ENCODE peak calls at places on chromosomes 12 and 14, in five cellular contexts. One of them, this sample, is unnamed.

GRCh38 chr14:73786632-73786941 is 65.0 kb upstream of the PTGR2 start:
- DNase-seq in activated CD4-positive, alpha-beta T cell treated with anti-CD3 and anti-CD28 coated beads, Interleukin-2, amount 50 U/mL, for 24 hours: no peak
- DNase-seq in nucleus accumbens: no peak
- DNase-seq in ureter: no peak
- DNase-seq in NCI-H2029: no peak
- DNase-seq in this sample: no peak

GRCh38 chr14:65290830-65291229 is 121.7 kb upstream of the FUT8 start:
- DNase-seq in activated CD4-positive, alpha-beta T cell treated with anti-CD3 and anti-CD28 coated beads, Interleukin-2, amount 50 U/mL, for 24 hours: no peak
- DNase-seq in nucleus accumbens: no peak
- DNase-seq in ureter: no peak
- DNase-seq in NCI-H2029: no peak
- DNase-seq in this sample: no peak

GRCh38 chr14:76194327-76194726 is 42.6 kb downstream of the GPATCH2L start:
- DNase-seq in activated CD4-positive, alpha-beta T cell treated with anti-CD3 and anti-CD28 coated beads, Interleukin-2, amount 50 U/mL, for 24 hours: no peak
- DNase-seq in nucleus accumbens: no peak
- DNase-seq in ureter: no peak
- DNase-seq in NCI-H2029: no peak
- DNase-seq in this sample: no peak

GRCh38 chr14:56131865-56132830 is 13.9 kb downstream of the PELI2 start:
- DNase-seq in activated CD4-positive, alpha-beta T cell treated with anti-CD3 and anti-CD28 coated beads, Interleukin-2, amount 50 U/mL, for 24 hours: no peak
- DNase-seq in nucleus accumbens: no peak
- DNase-seq in ureter: no peak
- DNase-seq in NCI-H2029: peak
- DNase-seq in this sample: no peak

GRCh38 chr12:52822771-52823510 is 9.0 kb upstream of the KRT4 start:
- DNase-seq in activated CD4-positive, alpha-beta T cell treated with anti-CD3 and anti-CD28 coated beads, Interleukin-2, amount 50 U/mL, for 24 hours: no peak
- DNase-seq in nucleus accumbens: no peak
- DNase-seq in ureter: no peak
- DNase-seq in NCI-H2029: no peak
- DNase-seq in this sample: no peak

GRCh38 chr14:96162741-96163140 is 41.9 kb upstream of the BDKRB2 start:
- DNase-seq in activated CD4-positive, alpha-beta T cell treated with anti-CD3 and anti-CD28 coated beads, Interleukin-2, amount 50 U/mL, for 24 hours: no peak
- DNase-seq in nucleus accumbens: no peak
- DNase-seq in ureter: peak
- DNase-seq in NCI-H2029: no peak
- DNase-seq in this sample: no peak

GRCh38 chr14:95069018-95069417 is 88.3 kb downstream of the DICER1 start:
- DNase-seq in activated CD4-positive, alpha-beta T cell treated with anti-CD3 and anti-CD28 coated beads, Interleukin-2, amount 50 U/mL, for 24 hours: no peak
- DNase-seq in nucleus accumbens: no peak
- DNase-seq in ureter: no peak
- DNase-seq in NCI-H2029: no peak
- DNase-seq in this sample: no peak

GRCh38 chr12:94832780-94833760 is 170.4 kb downstream of the NDUFA12 start:
- DNase-seq in activated CD4-positive, alpha-beta T cell treated with anti-CD3 and anti-CD28 coated beads, Interleukin-2, amount 50 U/mL, for 24 hours: no peak
- DNase-seq in nucleus accumbens: no peak
- DNase-seq in ureter: no peak
- DNase-seq in NCI-H2029: peak
- DNase-seq in this sample: no peak

GRCh38 chr12:57755454-57756372 is 810 bp downstream of the MARCHF9 start:
- DNase-seq in activated CD4-positive, alpha-beta T cell treated with anti-CD3 and anti-CD28 coated beads, Interleukin-2, amount 50 U/mL, for 24 hours: no peak
- DNase-seq in nucleus accumbens: no peak
- DNase-seq in ureter: no peak
- DNase-seq in NCI-H2029: no peak
- DNase-seq in this sample: no peak

GRCh38 chr14:24473211-24473610 is 30.6 kb upstream of the SDR39U1 start:
- DNase-seq in activated CD4-positive, alpha-beta T cell treated with anti-CD3 and anti-CD28 coated beads, Interleukin-2, amount 50 U/mL, for 24 hours: no peak
- DNase-seq in nucleus accumbens: no peak
- DNase-seq in ureter: no peak
- DNase-seq in NCI-H2029: peak
- DNase-seq in this sample: no peak

GRCh38 chr12:7091171-7091570 is 1.1 kb downstream of the C1R start:
- DNase-seq in activated CD4-positive, alpha-beta T cell treated with anti-CD3 and anti-CD28 coated beads, Interleukin-2, amount 50 U/mL, for 24 hours: no peak
- DNase-seq in nucleus accumbens: no peak
- DNase-seq in ureter: no peak
- DNase-seq in NCI-H2029: no peak
- DNase-seq in this sample: no peak

GRCh38 chr14:90349729-90350128 is 18.0 kb upstream of the NRDE2 start:
- DNase-seq in activated CD4-positive, alpha-beta T cell treated with anti-CD3 and anti-CD28 coated beads, Interleukin-2, amount 50 U/mL, for 24 hours: no peak
- DNase-seq in nucleus accumbens: no peak
- DNase-seq in ureter: no peak
- DNase-seq in NCI-H2029: no peak
- DNase-seq in this sample: no peak

GRCh38 chr12:52223411-52224039 is 9.5 kb upstream of the KRT7 start:
- DNase-seq in activated CD4-positive, alpha-beta T cell treated with anti-CD3 and anti-CD28 coated beads, Interleukin-2, amount 50 U/mL, for 24 hours: no peak
- DNase-seq in nucleus accumbens: no peak
- DNase-seq in ureter: no peak
- DNase-seq in NCI-H2029: no peak
- DNase-seq in this sample: no peak

GRCh38 chr14:49977126-49977841 is 84.4 kb downstream of the ARF6 start:
- DNase-seq in activated CD4-positive, alpha-beta T cell treated with anti-CD3 and anti-CD28 coated beads, Interleukin-2, amount 50 U/mL, for 24 hours: no peak
- DNase-seq in nucleus accumbens: no peak
- DNase-seq in ureter: no peak
- DNase-seq in NCI-H2029: no peak
- DNase-seq in this sample: no peak

GRCh38 chr14:34227834-34228662 is 234.0 kb downstream of the SPTSSA start:
- DNase-seq in activated CD4-positive, alpha-beta T cell treated with anti-CD3 and anti-CD28 coated beads, Interleukin-2, amount 50 U/mL, for 24 hours: peak
- DNase-seq in nucleus accumbens: peak
- DNase-seq in ureter: peak
- DNase-seq in NCI-H2029: peak
- DNase-seq in this sample: no peak

GRCh38 chr14:103545915-103546650 is 16.4 kb downstream of the BAG5 start:
- DNase-seq in activated CD4-positive, alpha-beta T cell treated with anti-CD3 and anti-CD28 coated beads, Interleukin-2, amount 50 U/mL, for 24 hours: no peak
- DNase-seq in nucleus accumbens: no peak
- DNase-seq in ureter: peak
- DNase-seq in NCI-H2029: no peak
- DNase-seq in this sample: no peak

GRCh38 chr14:68675233-68675577 is 117.7 kb downstream of the ZFP36L1 start:
- DNase-seq in activated CD4-positive, alpha-beta T cell treated with anti-CD3 and anti-CD28 coated beads, Interleukin-2, amount 50 U/mL, for 24 hours: no peak
- DNase-seq in nucleus accumbens: no peak
- DNase-seq in ureter: no peak
- DNase-seq in NCI-H2029: no peak
- DNase-seq in this sample: no peak

GRCh38 chr12:121438207-121438606 is 38.3 kb downstream of the RNF34 start:
- DNase-seq in activated CD4-positive, alpha-beta T cell treated with anti-CD3 and anti-CD28 coated beads, Interleukin-2, amount 50 U/mL, for 24 hours: no peak
- DNase-seq in nucleus accumbens: no peak
- DNase-seq in ureter: no peak
- DNase-seq in NCI-H2029: no peak
- DNase-seq in this sample: no peak

GRCh38 chr14:44771495-44771894 is 190.3 kb downstream of the KLHL28 start:
- DNase-seq in activated CD4-positive, alpha-beta T cell treated with anti-CD3 and anti-CD28 coated beads, Interleukin-2, amount 50 U/mL, for 24 hours: no peak
- DNase-seq in nucleus accumbens: no peak
- DNase-seq in ureter: no peak
- DNase-seq in NCI-H2029: no peak
- DNase-seq in this sample: no peak

GRCh38 chr12:96241484-96242256 is 47.5 kb downstream of the ELK3 start:
- DNase-seq in activated CD4-positive, alpha-beta T cell treated with anti-CD3 and anti-CD28 coated beads, Interleukin-2, amount 50 U/mL, for 24 hours: no peak
- DNase-seq in nucleus accumbens: no peak
- DNase-seq in ureter: no peak
- DNase-seq in NCI-H2029: no peak
- DNase-seq in this sample: no peak

GRCh38 chr12:39236994-39237393 is 205.9 kb downstream of the KIF21A start:
- DNase-seq in activated CD4-positive, alpha-beta T cell treated with anti-CD3 and anti-CD28 coated beads, Interleukin-2, amount 50 U/mL, for 24 hours: no peak
- DNase-seq in nucleus accumbens: no peak
- DNase-seq in ureter: no peak
- DNase-seq in NCI-H2029: no peak
- DNase-seq in this sample: no peak

GRCh38 chr14:94227029-94227428 is 52.9 kb downstream of the PPP4R4 start:
- DNase-seq in activated CD4-positive, alpha-beta T cell treated with anti-CD3 and anti-CD28 coated beads, Interleukin-2, amount 50 U/mL, for 24 hours: no peak
- DNase-seq in nucleus accumbens: no peak
- DNase-seq in ureter: no peak
- DNase-seq in NCI-H2029: no peak
- DNase-seq in this sample: no peak

GRCh38 chr14:80954771-80955299 is 586 bp upstream of the TSHR start:
- DNase-seq in activated CD4-positive, alpha-beta T cell treated with anti-CD3 and anti-CD28 coated beads, Interleukin-2, amount 50 U/mL, for 24 hours: peak
- DNase-seq in nucleus accumbens: peak
- DNase-seq in ureter: peak
- DNase-seq in NCI-H2029: peak
- DNase-seq in this sample: peak

GRCh38 chr12:47082963-47083621 is 3.3 kb upstream of the AMIGO2 start:
- DNase-seq in activated CD4-positive, alpha-beta T cell treated with anti-CD3 and anti-CD28 coated beads, Interleukin-2, amount 50 U/mL, for 24 hours: no peak
- DNase-seq in nucleus accumbens: no peak
- DNase-seq in ureter: no peak
- DNase-seq in NCI-H2029: peak
- DNase-seq in this sample: no peak

GRCh38 chr12:46357438-46358324 is 14.9 kb downstream of the SLC38A2 start:
- DNase-seq in activated CD4-positive, alpha-beta T cell treated with anti-CD3 and anti-CD28 coated beads, Interleukin-2, amount 50 U/mL, for 24 hours: no peak
- DNase-seq in nucleus accumbens: no peak
- DNase-seq in ureter: no peak
- DNase-seq in NCI-H2029: no peak
- DNase-seq in this sample: no peak

GRCh38 chr12:59070534-59070933 is 150.2 kb upstream of the LRIG3 start:
- DNase-seq in activated CD4-positive, alpha-beta T cell treated with anti-CD3 and anti-CD28 coated beads, Interleukin-2, amount 50 U/mL, for 24 hours: no peak
- DNase-seq in nucleus accumbens: no peak
- DNase-seq in ureter: no peak
- DNase-seq in NCI-H2029: peak
- DNase-seq in this sample: no peak

GRCh38 chr12:92259291-92259690 is 113.6 kb upstream of the BTG1 start:
- DNase-seq in activated CD4-positive, alpha-beta T cell treated with anti-CD3 and anti-CD28 coated beads, Interleukin-2, amount 50 U/mL, for 24 hours: no peak
- DNase-seq in nucleus accumbens: no peak
- DNase-seq in ureter: no peak
- DNase-seq in NCI-H2029: no peak
- DNase-seq in this sample: no peak

GRCh38 chr14:50678163-50678562 is 10.1 kb upstream of the SAV1 start:
- DNase-seq in activated CD4-positive, alpha-beta T cell treated with anti-CD3 and anti-CD28 coated beads, Interleukin-2, amount 50 U/mL, for 24 hours: no peak
- DNase-seq in nucleus accumbens: no peak
- DNase-seq in ureter: no peak
- DNase-seq in NCI-H2029: no peak
- DNase-seq in this sample: no peak

GRCh38 chr14:105074601-105075053 is 9.4 kb upstream of the GPR132 start:
- DNase-seq in activated CD4-positive, alpha-beta T cell treated with anti-CD3 and anti-CD28 coated beads, Interleukin-2, amount 50 U/mL, for 24 hours: no peak
- DNase-seq in nucleus accumbens: no peak
- DNase-seq in ureter: no peak
- DNase-seq in NCI-H2029: no peak
- DNase-seq in this sample: peak

GRCh38 chr12:53115112-53115890 is 12.0 kb downstream of the SOAT2 start:
- DNase-seq in activated CD4-positive, alpha-beta T cell treated with anti-CD3 and anti-CD28 coated beads, Interleukin-2, amount 50 U/mL, for 24 hours: no peak
- DNase-seq in nucleus accumbens: no peak
- DNase-seq in ureter: no peak
- DNase-seq in NCI-H2029: no peak
- DNase-seq in this sample: no peak

GRCh38 chr14:23640524-23641141 is 4.5 kb downstream of the DHRS2 start:
- DNase-seq in activated CD4-positive, alpha-beta T cell treated with anti-CD3 and anti-CD28 coated beads, Interleukin-2, amount 50 U/mL, for 24 hours: no peak
- DNase-seq in nucleus accumbens: no peak
- DNase-seq in ureter: no peak
- DNase-seq in NCI-H2029: peak
- DNase-seq in this sample: no peak

GRCh38 chr12:121240484-121241202 is 30.7 kb downstream of the P2RX4 start:
- DNase-seq in activated CD4-positive, alpha-beta T cell treated with anti-CD3 and anti-CD28 coated beads, Interleukin-2, amount 50 U/mL, for 24 hours: peak
- DNase-seq in nucleus accumbens: no peak
- DNase-seq in ureter: peak
- DNase-seq in NCI-H2029: no peak
- DNase-seq in this sample: no peak